ENCODE peak calls at places on chromosomes 1 and 21, in six cellular contexts. M is neuronal stem cell, X is upper lobe of right lung, S is tibial nerve, N is H9, B is substantia nigra. G is an unnamed sample.
A peak's percentile ranks its signal among the peaks of the same experiment; 100 is the strongest.

GRCh38 chr21:42047821-42048613 is 23.1 kb upstream of the UMODL1 start:
- DNase-seq in N (no peak), S (peak; percentile 36), B (no peak), M (no peak), X (no peak), G (no peak)

GRCh38 chr1:30851286-30851685 is 57.3 kb downstream of the SDC3 start:
- DNase-seq in X (no peak), M (no peak), B (no peak), N (no peak), S (no peak), G (no peak)

GRCh38 chr1:168321945-168322344 is 41.3 kb downstream of the TBX19 start:
- DNase-seq in B (no peak), N (no peak), S (no peak), M (no peak), X (no peak), G (no peak)

GRCh38 chr21:44854664-44855446 is 18.6 kb downstream of the PTTG1IP start:
- DNase-seq in B (no peak), X (peak; percentile 60), S (no peak), N (no peak), M (no peak), G (no peak)

GRCh38 chr1:39761557-39762260 is 9.4 kb downstream of the OXCT2 start:
- DNase-seq in B (no peak), N (no peak), M (no peak), S (no peak), X (no peak), G (no peak)

GRCh38 chr1:212987702-212988322 is 27.9 kb downstream of the ANGEL2 start:
- DNase-seq in B (no peak), M (no peak), N (no peak), S (no peak), X (no peak), G (no peak)

GRCh38 chr1:106360252-106360651 is 696.2 kb upstream of the PRMT6 start:
- DNase-seq in B (no peak), N (no peak), M (no peak), X (no peak), S (no peak), G (no peak)

GRCh38 chr1:206002160-206002559 is 1.0 kb downstream of the RAB7B start:
- DNase-seq in S (no peak), N (no peak), X (no peak), B (no peak), M (no peak), G (no peak)

GRCh38 chr1:26285366-26286063 is 5.6 kb downstream of the SH3BGRL3 start:
- DNase-seq in N (peak; percentile 89), B (no peak), X (no peak), S (no peak), M (no peak), G (no peak)

GRCh38 chr1:241411056-241411775 is 54.2 kb upstream of the RGS7 start:
- DNase-seq in M (no peak), N (no peak), B (no peak), S (no peak), X (no peak), G (no peak)

GRCh38 chr1:204075890-204076837 is 3.2 kb downstream of the SOX13 start:
- DNase-seq in M (no peak), N (no peak), X (peak; percentile 32), S (no peak), B (no peak), G (no peak)

GRCh38 chr21:41956926-41957729 is 3.3 kb upstream of the C2CD2 start:
- DNase-seq in M (no peak), B (no peak), N (no peak), S (no peak), X (no peak), G (no peak)

GRCh38 chr1:23745515-23745914 is 2.2 kb downstream of the ELOA start:
- DNase-seq in X (no peak), S (no peak), N (no peak), M (no peak), B (no peak), G (no peak)

GRCh38 chr1:79587229-79587628 is 580.7 kb upstream of the ADGRL4 start:
- DNase-seq in X (no peak), S (no peak), N (no peak), M (no peak), B (no peak), G (no peak)

GRCh38 chr1:19938502-19938901 is 15.1 kb upstream of the PLA2G2E start:
- DNase-seq in B (no peak), X (no peak), M (no peak), S (no peak), N (no peak), G (no peak)

GRCh38 chr21:33259995-33260394 is 6.2 kb upstream of the IL10RB start:
- DNase-seq in B (no peak), M (no peak), S (no peak), N (no peak), X (no peak), G (peak; percentile 7)

GRCh38 chr1:234409328-234409727 is 36.1 kb downstream of the COA6 start:
- DNase-seq in N (no peak), B (no peak), M (no peak), S (no peak), X (no peak), G (no peak)

GRCh38 chr1:21872445-21873079 is 60.5 kb downstream of the LDLRAD2 start:
- DNase-seq in M (no peak), B (no peak), S (no peak), N (no peak), X (no peak), G (no peak)

GRCh38 chr1:10969267-10969970 is 43.0 kb upstream of the TARDBP start:
- DNase-seq in S (no peak), N (peak; percentile 76), B (no peak), X (no peak), M (peak; percentile 38), G (no peak)

GRCh38 chr1:69492286-69492685 is 75.4 kb upstream of the LRRC7 start:
- DNase-seq in X (no peak), S (no peak), N (no peak), M (no peak), B (no peak), G (no peak)

DNA sequence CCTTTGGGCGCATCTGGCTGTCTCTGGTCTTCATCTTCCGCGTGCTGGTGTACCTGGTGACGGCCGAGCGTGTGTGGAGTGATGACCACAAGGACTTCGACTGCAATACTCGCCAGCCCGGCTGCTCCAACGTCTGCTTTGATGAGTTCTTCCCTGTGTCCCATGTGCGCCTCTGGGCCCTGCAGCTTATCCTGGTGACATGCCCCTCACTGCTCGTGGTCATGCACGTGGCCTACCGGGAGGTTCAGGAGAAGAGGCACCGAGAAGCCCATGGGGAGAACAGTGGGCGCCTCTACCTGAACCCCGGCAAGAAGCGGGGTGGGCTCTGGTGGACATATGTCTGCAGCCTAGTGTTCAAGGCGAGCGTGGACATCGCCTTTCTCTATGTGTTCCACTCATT is 2.2 kb upstream of the GJB4 start:
- DNase-seq in N (no peak), B (no peak), S (no peak), M (no peak), X (no peak), G (no peak)
- H3K27ac ChIP-seq in N (no peak overlapping the region), B (no peak overlapping the region), S (no peak overlapping the region), M (no peak overlapping the region), X (no peak overlapping the region), G (no peak overlapping the region)

DNA sequence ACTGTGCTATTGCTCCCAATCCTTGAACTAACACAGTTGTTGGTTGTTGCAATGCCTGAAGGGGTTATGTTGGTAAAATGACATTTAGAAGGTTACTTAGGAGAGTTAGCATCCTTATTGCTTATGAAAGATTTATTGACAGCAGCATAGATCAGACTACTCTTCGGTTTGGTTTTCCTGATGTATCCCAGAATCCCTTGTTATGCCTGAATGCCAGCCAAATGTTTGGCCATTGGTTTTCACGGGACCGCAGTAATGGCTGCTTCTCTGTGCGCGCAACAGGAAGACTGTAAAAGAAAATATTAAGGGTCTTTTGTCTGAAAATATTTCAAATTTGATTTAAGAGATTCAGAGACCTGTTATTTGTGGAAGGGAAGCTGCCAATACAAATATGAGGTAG is 8.2 kb downstream of the NFIA start:
- DNase-seq in B (no peak), X (no peak), S (no peak), M (no peak), N (no peak), G (no peak)
- H3K27ac ChIP-seq in B (peak overlapping the region; percentile 79), X (no peak overlapping the region), S (no peak overlapping the region), M (no peak overlapping the region), N (no peak overlapping the region), G (peak overlapping the region; percentile 86)

GRCh38 chr1:45767035-45767434 is 16.6 kb upstream of the IPP start:
- DNase-seq in S (peak; percentile 6), X (no peak), B (no peak), N (no peak), M (no peak), G (no peak)
- H3K27ac ChIP-seq in S (no peak overlapping the region), X (no peak overlapping the region), B (no peak overlapping the region), N (no peak overlapping the region), M (no peak overlapping the region), G (no peak overlapping the region)

DNA sequence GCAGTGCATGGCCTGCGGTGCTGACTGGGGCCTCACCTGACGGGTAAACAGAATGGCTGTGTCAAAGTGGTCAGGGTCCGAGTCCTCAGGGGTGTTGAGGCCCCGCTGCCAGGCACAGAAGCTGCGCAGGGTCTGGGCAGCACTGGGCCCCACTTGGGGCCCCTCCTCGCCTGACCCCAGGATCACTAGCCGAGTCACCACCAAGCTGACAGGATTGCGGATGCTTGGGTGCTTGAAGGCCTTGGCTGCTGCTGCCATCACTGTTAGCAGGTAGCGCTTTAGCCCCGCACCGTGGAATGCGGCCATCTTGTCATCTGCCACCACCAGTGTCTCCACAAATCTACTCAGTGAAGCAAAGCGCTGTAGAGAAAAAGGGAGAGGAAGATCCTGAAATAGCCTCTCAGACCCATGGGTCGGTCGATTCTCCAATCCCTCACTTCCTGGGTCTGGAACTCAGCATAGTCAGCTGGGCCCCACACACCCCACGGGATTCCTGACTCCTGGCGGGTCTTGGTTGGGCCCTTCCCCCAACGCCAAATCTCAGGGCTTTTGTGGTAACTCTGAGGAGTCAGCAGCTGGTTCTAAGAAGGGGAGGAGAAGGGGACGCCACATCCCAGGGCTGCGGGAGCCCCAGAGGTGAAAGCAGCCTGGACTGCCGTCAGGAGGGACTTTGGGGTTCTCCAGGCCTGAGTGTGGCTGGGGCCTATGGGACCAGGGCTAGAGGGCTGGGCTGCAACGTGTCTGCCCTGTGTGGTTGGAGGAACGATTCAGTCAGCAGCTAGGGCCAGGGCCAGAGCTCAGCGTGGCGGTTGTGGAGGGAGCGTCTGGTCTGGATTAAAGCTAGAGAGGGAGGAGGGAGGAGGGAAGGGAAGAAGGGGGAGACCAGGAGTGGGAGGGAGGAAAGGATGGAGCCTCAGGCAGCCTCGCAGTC is 2.1 kb downstream of the ADAMTS4 start:
- DNase-seq in N (no peak), X (no peak), M (no peak), B (peak; percentile 59), S (peak; percentile 47), G (peak; percentile 27)
- H3K27ac ChIP-seq in N (no peak overlapping the region), X (peak overlapping the region; percentile 98), M (peak overlapping the region; percentile 53), B (peak overlapping the region; percentile 100), S (peak overlapping the region; percentile 95), G (peak overlapping the region; percentile 99)